ENCODE peak calls at places on chromosome 7, in eight cellular contexts. R is NCI-H345; V is foreskin fibroblast; C is effector CD4-positive, alpha-beta T cell; I is uterus; B is naive thymus-derived CD8-positive, alpha-beta T cell; Y is cardiac fibroblast; E is stimulated activated naive CD4-positive, alpha-beta T cell treated with Interleukin-2 at 50 U/mL for 16 hours. Q is an unnamed sample.

GRCh38 chr7:100600222-100601038 is 1.7 kb upstream of the PCOLCE start:
- DNase-seq in R (no peak), V (no peak), C (no peak), I (no peak), B (no peak), Y (no peak), E (no peak), Q (no peak)

GRCh38 chr7:142785841-142786250 is 15.1 kb downstream of the PRSS2 start:
- DNase-seq in R (no peak), V (no peak), C (peak; percentile 72), I (no peak), B (peak; percentile 84), Y (no peak), E (peak; percentile 74), Q (peak; percentile 71)

GRCh38 chr7:85396676-85397075 is 209.8 kb upstream of the SEMA3D start:
- DNase-seq in R (no peak), V (no peak), C (no peak), I (no peak), B (no peak), Y (no peak), E (no peak), Q (no peak)

GRCh38 chr7:116810267-116811116 is 51.9 kb upstream of the CAPZA2 start:
- DNase-seq in R (no peak), V (peak; percentile 74), C (no peak), I (no peak), B (no peak), Y (peak; percentile 10), E (no peak), Q (no peak)

GRCh38 chr7:4882169-4882741 is 1.3 kb downstream of the RADIL start:
- DNase-seq in R (no peak), V (peak; percentile 95), C (no peak), I (peak; percentile 79), B (no peak), Y (peak; percentile 77), E (no peak), Q (no peak)

GRCh38 chr7:2604608-2605174 is 27.1 kb upstream of the TTYH3 start:
- DNase-seq in R (peak; percentile 89), V (no peak), C (no peak), I (no peak), B (no peak), Y (no peak), E (no peak), Q (no peak)

GRCh38 chr7:130180571-130180971 is 24.6 kb downstream of the TMEM209 start:
- DNase-seq in R (no peak), V (peak; percentile 14), C (no peak), I (no peak), B (no peak), Y (no peak), E (peak; percentile 50), Q (no peak)

GRCh38 chr7:26850193-26850651 is 14.2 kb downstream of the SKAP2 start:
- DNase-seq in R (no peak), V (no peak), C (no peak), I (no peak), B (no peak), Y (no peak), E (no peak), Q (no peak)

GRCh38 chr7:51732951-51733350 is 416.3 kb upstream of the COBL start:
- DNase-seq in R (no peak), V (no peak), C (no peak), I (no peak), B (no peak), Y (no peak), E (no peak), Q (no peak)

GRCh38 chr7:65239707-65240352 is 133.8 kb upstream of the ZNF92 start:
- DNase-seq in R (peak; percentile 54), V (no peak), C (no peak), I (no peak), B (no peak), Y (peak; percentile 6), E (no peak), Q (no peak)

GRCh38 chr7:142120474-142121000 is 9.0 kb downstream of the MGAM2 start:
- DNase-seq in R (no peak), V (no peak), C (no peak), I (no peak), B (no peak), Y (no peak), E (no peak), Q (no peak)

GRCh38 chr7:117489016-117489415 is 9.2 kb downstream of the CFTR start:
- DNase-seq in R (no peak), V (no peak), C (no peak), I (no peak), B (no peak), Y (no peak), E (no peak), Q (no peak)

GRCh38 chr7:121302214-121302745 is 26.5 kb upstream of the WNT16 start:
- DNase-seq in R (no peak), V (peak; percentile 76), C (no peak), I (no peak), B (no peak), Y (no peak), E (no peak), Q (no peak)

GRCh38 chr7:82816272-82816671 is 346.4 kb downstream of the PCLO start:
- DNase-seq in R (no peak), V (no peak), C (no peak), I (no peak), B (no peak), Y (no peak), E (no peak), Q (no peak)

GRCh38 chr7:131013716-131014115 is 279.7 kb upstream of the KLF14 start:
- DNase-seq in R (no peak), V (no peak), C (no peak), I (no peak), B (no peak), Y (no peak), E (no peak), Q (no peak)

GRCh38 chr7:138524259-138524658 is 64.2 kb downstream of the TRIM24 start:
- DNase-seq in R (no peak), V (no peak), C (no peak), I (no peak), B (no peak), Y (no peak), E (no peak), Q (no peak)

GRCh38 chr7:26066736-26067135 is 85.3 kb upstream of the NFE2L3 start:
- DNase-seq in R (no peak), V (no peak), C (no peak), I (no peak), B (no peak), Y (no peak), E (no peak), Q (no peak)

GRCh38 chr7:107982918-107983389 is 20.0 kb downstream of the LAMB1 start:
- DNase-seq in R (peak; percentile 17), V (peak; percentile 24), C (no peak), I (peak; percentile 48), B (no peak), Y (peak; percentile 44), E (no peak), Q (no peak)

Q was measured in T-helper 1 cell.